ENCODE peak calls at places on chromosomes 13 and 19, in seven cellular contexts. One of them, this sample, is unnamed.

GRCh38 chr19:48279747-48280146 is 9.9 kb downstream of the ZNF114 start:
- DNase-seq in uterus: no peak
- DNase-seq in tibial nerve: no peak
- DNase-seq in central memory CD4-positive, alpha-beta T cell: no peak
- DNase-seq in vagina: no peak
- DNase-seq in fibroblast of mammary gland: no peak
- DNase-seq in activated T-helper 2 cell treated with anti-CD3 and anti-CD28 coated beads, Interferon-gamma antibody, Interleukin-2, Interleukin-4, amounts not matched to agents 10 μg/mL and 5 μg/mL and 100 μg/mL, durations not matched to agents 14 hours and 24 hours and 36 hours: no peak
- DNase-seq in this sample: no peak

GRCh38 chr19:31139871-31140505 is 209.2 kb downstream of the TSHZ3 start:
- DNase-seq in activated T-helper 2 cell treated with anti-CD3 and anti-CD28 coated beads, Interferon-gamma antibody, Interleukin-2, Interleukin-4, amounts not matched to agents 10 μg/mL and 5 μg/mL and 100 μg/mL, durations not matched to agents 14 hours and 24 hours and 36 hours: no peak
- DNase-seq in fibroblast of mammary gland: peak
- DNase-seq in central memory CD4-positive, alpha-beta T cell: no peak
- DNase-seq in uterus: no peak
- DNase-seq in vagina: no peak
- DNase-seq in tibial nerve: no peak
- DNase-seq in this sample: no peak

GRCh38 chr13:26460652-26461051 is 96.8 kb upstream of the WASF3 start:
- DNase-seq in activated T-helper 2 cell treated with anti-CD3 and anti-CD28 coated beads, Interferon-gamma antibody, Interleukin-2, Interleukin-4, amounts not matched to agents 10 μg/mL and 5 μg/mL and 100 μg/mL, durations not matched to agents 14 hours and 24 hours and 36 hours: no peak
- DNase-seq in tibial nerve: peak
- DNase-seq in fibroblast of mammary gland: peak
- DNase-seq in uterus: peak
- DNase-seq in central memory CD4-positive, alpha-beta T cell: no peak
- DNase-seq in vagina: no peak
- DNase-seq in this sample: no peak

GRCh38 chr19:3818479-3818878 is 32.3 kb upstream of the MATK start:
- DNase-seq in fibroblast of mammary gland: peak
- DNase-seq in uterus: no peak
- DNase-seq in activated T-helper 2 cell treated with anti-CD3 and anti-CD28 coated beads, Interferon-gamma antibody, Interleukin-2, Interleukin-4, amounts not matched to agents 10 μg/mL and 5 μg/mL and 100 μg/mL, durations not matched to agents 14 hours and 24 hours and 36 hours: no peak
- DNase-seq in vagina: no peak
- DNase-seq in central memory CD4-positive, alpha-beta T cell: no peak
- DNase-seq in tibial nerve: no peak
- DNase-seq in this sample: no peak

GRCh38 chr19:54551293-54551692 is 22.3 kb upstream of the LILRA2 start:
- DNase-seq in fibroblast of mammary gland: no peak
- DNase-seq in tibial nerve: no peak
- DNase-seq in vagina: no peak
- DNase-seq in uterus: no peak
- DNase-seq in activated T-helper 2 cell treated with anti-CD3 and anti-CD28 coated beads, Interferon-gamma antibody, Interleukin-2, Interleukin-4, amounts not matched to agents 10 μg/mL and 5 μg/mL and 100 μg/mL, durations not matched to agents 14 hours and 24 hours and 36 hours: no peak
- DNase-seq in central memory CD4-positive, alpha-beta T cell: no peak
- DNase-seq in this sample: no peak

GRCh38 chr19:43934985-43935708 is at the start of gene ZNF45:
- DNase-seq in tibial nerve: peak
- DNase-seq in activated T-helper 2 cell treated with anti-CD3 and anti-CD28 coated beads, Interferon-gamma antibody, Interleukin-2, Interleukin-4, amounts not matched to agents 10 μg/mL and 5 μg/mL and 100 μg/mL, durations not matched to agents 14 hours and 24 hours and 36 hours: peak
- DNase-seq in central memory CD4-positive, alpha-beta T cell: peak
- DNase-seq in fibroblast of mammary gland: peak
- DNase-seq in vagina: peak
- DNase-seq in uterus: peak
- DNase-seq in this sample: peak

GRCh38 chr19:18488403-18488723 is 33.5 kb downstream of the ELL start:
- DNase-seq in tibial nerve: no peak
- DNase-seq in vagina: no peak
- DNase-seq in fibroblast of mammary gland: no peak
- DNase-seq in central memory CD4-positive, alpha-beta T cell: no peak
- DNase-seq in uterus: no peak
- DNase-seq in activated T-helper 2 cell treated with anti-CD3 and anti-CD28 coated beads, Interferon-gamma antibody, Interleukin-2, Interleukin-4, amounts not matched to agents 10 μg/mL and 5 μg/mL and 100 μg/mL, durations not matched to agents 14 hours and 24 hours and 36 hours: no peak
- DNase-seq in this sample: no peak

GRCh38 chr19:9057505-9058258 is 29.2 kb upstream of the OR1M1 start:
- DNase-seq in central memory CD4-positive, alpha-beta T cell: no peak
- DNase-seq in tibial nerve: no peak
- DNase-seq in uterus: no peak
- DNase-seq in vagina: no peak
- DNase-seq in fibroblast of mammary gland: no peak
- DNase-seq in activated T-helper 2 cell treated with anti-CD3 and anti-CD28 coated beads, Interferon-gamma antibody, Interleukin-2, Interleukin-4, amounts not matched to agents 10 μg/mL and 5 μg/mL and 100 μg/mL, durations not matched to agents 14 hours and 24 hours and 36 hours: no peak
- DNase-seq in this sample: no peak

GRCh38 chr13:23433171-23434153 is at the start of gene SACS:
- DNase-seq in activated T-helper 2 cell treated with anti-CD3 and anti-CD28 coated beads, Interferon-gamma antibody, Interleukin-2, Interleukin-4, amounts not matched to agents 10 μg/mL and 5 μg/mL and 100 μg/mL, durations not matched to agents 14 hours and 24 hours and 36 hours: no peak
- DNase-seq in fibroblast of mammary gland: peak
- DNase-seq in uterus: no peak
- DNase-seq in vagina: no peak
- DNase-seq in tibial nerve: no peak
- DNase-seq in central memory CD4-positive, alpha-beta T cell: no peak
- DNase-seq in this sample: no peak

This sample was measured in GM06990.